ENCODE peak calls at places on chromosomes 2 and 18, in seven cellular contexts. Y is GM23338, D is heart right ventricle, W is iPS DF 6.9, K is spleen, F is mammary epithelial cell, G is breast epithelium. Z is an unnamed sample. For H3K36me3, the result is how much of the 10 kb centered on the place peaks cover.

GRCh38 chr2:6656633-6657032 is 209.1 kb downstream of the CMPK2 start:
- DNase-seq in Y (no peak), D (no peak), W (no peak), K (no peak), F (no peak), G (no peak), Z (no peak)

GRCh38 chr18:27838230-27838629 is 338.7 kb downstream of the CDH2 start:
- DNase-seq in Y (no peak), D (no peak), W (no peak), K (no peak), F (peak), G (no peak), Z (no peak)

GRCh38 chr2:173568054-173568453 is 213.4 kb downstream of the CDCA7 start:
- DNase-seq in Y (peak), D (peak), W (no peak), K (no peak), F (no peak), G (no peak), Z (peak)

GRCh38 chr2:27735263-27735904 is 36.1 kb upstream of the MRPL33 start:
- DNase-seq in Y (peak), D (peak), W (no peak), K (peak), F (peak), G (peak), Z (peak)

GRCh38 chr2:235034270-235035135 is 82.7 kb downstream of the SH3BP4 start:
- DNase-seq in Y (no peak), D (no peak), W (no peak), K (no peak), F (no peak), G (no peak), Z (no peak)

GRCh38 chr18:47594621-47595086 is 335.8 kb downstream of the SMAD2 start:
- DNase-seq in Y (no peak), D (no peak), W (no peak), K (no peak), F (no peak), G (no peak), Z (no peak)

GRCh38 chr2:239253705-239254104 is 147.1 kb downstream of the HDAC4 start:
- DNase-seq in Y (no peak), D (no peak), W (no peak), K (peak), F (no peak), G (no peak), Z (no peak)

GRCh38 chr2:127140543-127140942 is 33.6 kb upstream of the BIN1 start:
- DNase-seq in Y (no peak), D (no peak), W (no peak), K (no peak), F (no peak), G (no peak), Z (no peak)

GRCh38 chr18:56508637-56509036 is 129.8 kb downstream of the TXNL1 start:
- DNase-seq in Y (no peak), D (no peak), W (no peak), K (no peak), F (no peak), G (no peak), Z (no peak)

GRCh38 chr18:75128051-75128605 is 80.8 kb downstream of the PTGR3 start:
- DNase-seq in Y (no peak), D (no peak), W (no peak), K (peak), F (no peak), G (no peak), Z (no peak)

DNA sequence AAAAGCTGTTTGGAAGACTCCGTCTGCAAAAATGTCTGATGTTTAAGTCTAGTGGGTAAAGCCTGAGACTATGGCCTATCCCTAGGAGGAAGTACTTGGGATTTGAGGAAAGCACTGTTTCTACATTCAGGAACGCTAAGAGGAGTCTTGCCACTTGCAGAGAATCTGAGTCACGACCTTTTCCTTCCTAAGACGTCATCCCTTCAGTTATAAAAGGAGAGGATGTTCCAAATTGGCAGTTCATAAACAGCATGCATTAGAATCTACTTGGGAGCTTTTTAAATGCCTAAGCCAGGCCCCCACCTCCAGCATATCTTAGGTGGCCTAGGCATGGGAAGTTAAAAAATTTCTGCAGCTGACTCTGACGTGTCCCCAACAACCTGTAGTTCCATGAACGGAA is 125.9 kb downstream of the TTC32 start:
- DNase-seq in Y (no peak), D (no peak), W (no peak), K (no peak), F (no peak), G (no peak), Z (no peak)
- H3K27ac ChIP-seq in Y (no peak), D (no peak), W (no peak), K (no peak), F (no peak), G (no peak), Z (no peak)

GRCh38 chr2:17674817-17675216 is 78.8 kb downstream of the SMC6 start:
- DNase-seq in Y (no peak), D (no peak), W (no peak), K (no peak), F (no peak), G (no peak), Z (no peak)
- H3K36me3 ChIP-seq in Y (under half), D (under half), W (under half), K (under half), F (under half), G (under half), Z (under half)

GRCh38 chr2:117339980-117340379 is 474.5 kb upstream of the DDX18 start:
- DNase-seq in Y (no peak), D (no peak), W (no peak), K (no peak), F (no peak), G (no peak), Z (no peak)
- H3K4me3 ChIP-seq in Y (no peak), D (no peak), W (no peak), K (no peak), F (no peak), G (no peak), Z (no peak)

DNA sequence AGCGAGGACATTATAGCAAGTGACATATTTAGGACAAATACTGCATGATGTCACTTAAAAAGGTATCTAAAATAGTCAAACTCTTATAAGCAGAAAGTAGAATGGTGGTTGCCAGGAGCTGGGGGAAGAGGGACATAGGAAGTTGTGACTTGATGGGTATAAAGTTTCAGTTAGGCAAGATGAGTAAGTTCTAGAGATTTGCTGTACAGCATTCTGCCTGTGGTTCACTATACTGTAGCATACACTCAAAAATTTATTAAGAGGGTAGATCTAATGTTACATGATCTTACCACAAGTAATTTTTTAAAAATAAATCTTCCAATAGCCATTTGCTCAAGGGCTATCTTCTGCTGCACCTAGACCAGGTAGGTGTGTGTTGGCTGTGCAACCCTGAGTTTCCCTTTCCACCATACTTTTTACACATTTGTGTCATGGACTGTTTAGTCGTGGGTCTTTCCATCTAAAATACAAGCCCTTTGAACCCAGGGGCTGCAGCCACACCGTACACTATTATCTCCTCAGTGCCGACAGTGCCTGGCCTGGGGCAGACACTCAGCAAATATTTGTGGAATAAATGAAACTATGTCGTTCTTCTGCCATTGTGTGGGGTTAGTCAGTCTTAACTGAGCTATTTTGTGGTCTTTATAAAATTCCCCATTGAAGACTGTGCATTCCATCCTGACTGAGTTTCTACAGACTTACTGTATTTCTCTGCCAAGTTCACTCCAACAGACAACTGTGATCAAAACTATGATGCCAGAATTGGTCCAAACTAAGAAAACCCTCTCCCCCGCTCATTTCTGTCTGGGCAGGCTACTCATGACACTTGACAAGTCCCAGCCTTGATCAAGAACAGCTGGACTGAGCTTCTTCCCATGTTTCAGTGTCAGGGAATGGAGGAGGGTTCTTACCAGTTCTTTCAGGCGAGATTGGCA is 77.8 kb upstream of the NPAS2 start:
- DNase-seq in Y (no peak), D (peak), W (no peak), K (no peak), F (peak), G (no peak), Z (no peak)
- H3K27ac ChIP-seq in Y (no peak), D (peak), W (no peak), K (peak), F (peak), G (peak), Z (no peak)

DNA sequence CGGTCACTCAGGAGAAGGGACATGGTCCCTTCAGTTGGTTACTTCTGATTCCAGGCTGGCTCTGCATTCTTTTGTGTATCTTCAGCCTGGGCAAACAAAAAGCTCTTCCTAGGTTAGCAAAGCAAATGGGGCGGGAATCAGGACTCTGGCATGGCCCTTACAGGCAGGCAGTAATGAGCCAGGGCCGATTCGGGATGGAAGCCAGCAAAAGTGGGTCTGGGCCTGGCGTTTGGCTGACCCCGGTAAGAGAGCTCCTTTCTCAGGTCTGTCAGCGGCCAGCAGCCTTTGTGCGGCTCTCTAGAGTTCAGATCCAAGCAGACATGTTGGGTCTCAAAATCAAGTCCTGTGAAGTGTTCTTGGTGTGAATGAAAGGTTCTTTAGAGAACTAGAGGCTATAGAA is 81.5 kb upstream of the EML6 start:
- DNase-seq in Y (no peak), D (peak), W (no peak), K (no peak), F (no peak), G (no peak), Z (no peak)
- H3K36me3 ChIP-seq in Y (half or more), D (under half), W (under half), K (half or more), F (under half), G (under half), Z (under half)

GRCh38 chr2:217937446-217937845 is 65.3 kb downstream of the TNS1 start:
- DNase-seq in Y (peak), D (peak), W (no peak), K (no peak), F (no peak), G (no peak), Z (peak)

GRCh38 chr2:217935901-217936684 is 66.7 kb downstream of the TNS1 start:
- DNase-seq in Y (peak), D (no peak), W (no peak), K (no peak), F (no peak), G (no peak), Z (peak)

GRCh38 chr2:217938038-217938437 is 64.8 kb downstream of the TNS1 start:
- DNase-seq in Y (no peak), D (no peak), W (no peak), K (no peak), F (no peak), G (no peak), Z (no peak)

GRCh38 chr2:217935245-217935879 is 67.4 kb downstream of the TNS1 start:
- DNase-seq in Y (peak), D (peak), W (no peak), K (no peak), F (no peak), G (no peak), Z (no peak)

DNA sequence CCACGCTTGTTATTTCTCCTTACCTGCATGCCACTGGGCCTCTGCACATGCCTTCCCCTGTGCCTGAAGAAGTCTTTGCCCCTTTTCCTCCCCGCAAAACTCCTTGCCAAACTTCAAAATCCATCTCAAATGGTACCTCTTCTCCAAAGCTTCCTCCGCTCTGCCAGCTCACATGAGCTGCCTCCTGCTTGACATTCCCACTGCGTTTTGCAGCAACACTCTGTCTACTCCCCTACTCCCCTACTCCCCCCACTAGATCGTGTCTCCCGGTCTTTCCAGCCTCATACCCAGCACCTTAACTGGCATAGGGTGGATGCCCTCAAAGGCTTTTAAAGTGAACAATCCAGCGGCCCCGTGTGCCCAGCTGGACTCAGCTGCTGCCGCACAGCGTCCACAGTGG is 65.8 kb downstream of the TNS1 start:
- DNase-seq in Y (no peak), D (no peak), W (no peak), K (no peak), F (no peak), G (no peak), Z (no peak)
- H3K4me3 ChIP-seq in Y (no peak), D (peak), W (no peak), K (peak), F (no peak), G (peak), Z (no peak)

Z was measured in thyroid gland.